ENCODE peak calls at places on chromosomes 12 and 14, in five cellular contexts. C is naive B cell; W is stimulated activated CD4-positive, alpha-beta T cell treated with anti-CD3 and anti-CD28 coated beads, Interleukin-4, amount 100 ng/mL, for 1 hour; B is right lobe of liver; F is T-cell. R is an unnamed sample.

GRCh38 chr12:22262309-22262708 is 72.2 kb downstream of the ST8SIA1 start:
- DNase-seq in C (no peak), W (no peak), B (no peak), F (no peak), R (no peak)

GRCh38 chr14:59583755-59584154 is 7.1 kb upstream of the CCDC175 start:
- DNase-seq in C (no peak), W (no peak), B (no peak), F (no peak), R (no peak)

GRCh38 chr14:101131451-101131916 is 228.0 kb upstream of the RTL1 start:
- DNase-seq in C (no peak), W (no peak), B (no peak), F (no peak), R (no peak)

GRCh38 chr14:56816575-56817391 is 6.5 kb upstream of the OTX2 start:
- DNase-seq in C (no peak), W (no peak), B (no peak), F (no peak), R (no peak)

GRCh38 chr14:55071870-55072640 is 20.6 kb downstream of the MAPK1IP1L start:
- DNase-seq in C (peak), W (peak), B (no peak), F (no peak), R (peak)

GRCh38 chr12:1619599-1619998 is 9.4 kb upstream of the WNT5B start:
- DNase-seq in C (no peak), W (no peak), B (peak), F (no peak), R (no peak)

GRCh38 chr12:27429606-27430005 is 16.9 kb upstream of the SMCO2 start:
- DNase-seq in C (no peak), W (no peak), B (no peak), F (no peak), R (no peak)

GRCh38 chr12:10405294-10405693 is 4.3 kb downstream of the KLRC4 start:
- DNase-seq in C (no peak), W (no peak), B (no peak), F (no peak), R (no peak)

GRCh38 chr14:45891417-45892080 is 638.5 kb upstream of the MIS18BP1 start:
- DNase-seq in C (no peak), W (no peak), B (no peak), F (no peak), R (no peak)